ENCODE peak calls at places on chromosome 13, in seven cellular contexts. One of them, this sample, is unnamed.

GRCh38 chr13:20101467-20102316 is 59.2 kb downstream of the GJA3 start:
- DNase-seq in neuronal stem cell: no peak
- DNase-seq in uterus: no peak
- DNase-seq in AG04450: no peak
- DNase-seq in tibial nerve: no peak
- DNase-seq in breast epithelium: no peak
- DNase-seq in dorsolateral prefrontal cortex: no peak
- DNase-seq in this sample: no peak

GRCh38 chr13:113729329-113730019 is 29.6 kb upstream of the TMEM255B start:
- DNase-seq in neuronal stem cell: no peak
- DNase-seq in uterus: no peak
- DNase-seq in AG04450: no peak
- DNase-seq in tibial nerve: no peak
- DNase-seq in breast epithelium: no peak
- DNase-seq in dorsolateral prefrontal cortex: no peak
- DNase-seq in this sample: no peak

GRCh38 chr13:31441804-31442487 is 242.2 kb downstream of the B3GLCT start:
- DNase-seq in neuronal stem cell: no peak
- DNase-seq in uterus: peak; percentile 85
- DNase-seq in AG04450: no peak
- DNase-seq in tibial nerve: no peak
- DNase-seq in breast epithelium: no peak
- DNase-seq in dorsolateral prefrontal cortex: no peak
- DNase-seq in this sample: no peak

GRCh38 chr13:74683411-74683810 is 549.2 kb upstream of the KLF12 start:
- DNase-seq in neuronal stem cell: no peak
- DNase-seq in uterus: no peak
- DNase-seq in AG04450: no peak
- DNase-seq in tibial nerve: no peak
- DNase-seq in breast epithelium: no peak
- DNase-seq in dorsolateral prefrontal cortex: no peak
- DNase-seq in this sample: no peak

GRCh38 chr13:79741006-79741405 is 260.1 kb downstream of the NDFIP2 start:
- DNase-seq in neuronal stem cell: no peak
- DNase-seq in uterus: no peak
- DNase-seq in AG04450: peak; percentile 13
- DNase-seq in tibial nerve: no peak
- DNase-seq in breast epithelium: no peak
- DNase-seq in dorsolateral prefrontal cortex: no peak
- DNase-seq in this sample: no peak

GRCh38 chr13:107681611-107682010 is 533.7 kb downstream of the LIG4 start:
- DNase-seq in neuronal stem cell: no peak
- DNase-seq in uterus: no peak
- DNase-seq in AG04450: no peak
- DNase-seq in tibial nerve: no peak
- DNase-seq in breast epithelium: no peak
- DNase-seq in dorsolateral prefrontal cortex: no peak
- DNase-seq in this sample: no peak

GRCh38 chr13:73107970-73108369 is 49.2 kb downstream of the KLF5 start:
- DNase-seq in neuronal stem cell: no peak
- DNase-seq in uterus: no peak
- DNase-seq in AG04450: no peak
- DNase-seq in tibial nerve: no peak
- DNase-seq in breast epithelium: no peak
- DNase-seq in dorsolateral prefrontal cortex: no peak
- DNase-seq in this sample: no peak

GRCh38 chr13:51803018-51803417 is 945 bp downstream of the DHRS12 start:
- DNase-seq in neuronal stem cell: no peak
- DNase-seq in uterus: peak; percentile 50
- DNase-seq in AG04450: no peak
- DNase-seq in tibial nerve: no peak
- DNase-seq in breast epithelium: no peak
- DNase-seq in dorsolateral prefrontal cortex: peak; percentile 25
- DNase-seq in this sample: no peak

GRCh38 chr13:71867101-71867814 is at the start of gene DACH1:
- DNase-seq in neuronal stem cell: peak; percentile 75
- DNase-seq in uterus: peak; percentile 41
- DNase-seq in AG04450: no peak
- DNase-seq in tibial nerve: no peak
- DNase-seq in breast epithelium: no peak
- DNase-seq in dorsolateral prefrontal cortex: no peak
- DNase-seq in this sample: peak; percentile 68

GRCh38 chr13:112445411-112446271 is 69.5 kb downstream of the SPACA7 start:
- DNase-seq in neuronal stem cell: no peak
- DNase-seq in uterus: no peak
- DNase-seq in AG04450: no peak
- DNase-seq in tibial nerve: no peak
- DNase-seq in breast epithelium: peak; percentile 11
- DNase-seq in dorsolateral prefrontal cortex: no peak
- DNase-seq in this sample: no peak

GRCh38 chr13:106110241-106110855 is 425.1 kb downstream of the EFNB2 start:
- DNase-seq in neuronal stem cell: no peak
- DNase-seq in uterus: no peak
- DNase-seq in AG04450: no peak
- DNase-seq in tibial nerve: no peak
- DNase-seq in breast epithelium: no peak
- DNase-seq in dorsolateral prefrontal cortex: no peak
- DNase-seq in this sample: no peak

GRCh38 chr13:91045351-91046034 is 302.0 kb upstream of the MIR17HG start:
- DNase-seq in neuronal stem cell: peak; percentile 5
- DNase-seq in uterus: no peak
- DNase-seq in AG04450: no peak
- DNase-seq in tibial nerve: no peak
- DNase-seq in breast epithelium: no peak
- DNase-seq in dorsolateral prefrontal cortex: no peak
- DNase-seq in this sample: no peak

GRCh38 chr13:109744512-109745051 is 41.8 kb downstream of the IRS2 start:
- DNase-seq in neuronal stem cell: no peak
- DNase-seq in uterus: peak; percentile 80
- DNase-seq in AG04450: peak; percentile 81
- DNase-seq in tibial nerve: no peak
- DNase-seq in breast epithelium: no peak
- DNase-seq in dorsolateral prefrontal cortex: peak; percentile 29
- DNase-seq in this sample: no peak

GRCh38 chr13:104779311-104779710 is 1713.1 kb upstream of the SLC10A2 start:
- DNase-seq in neuronal stem cell: peak; percentile 4
- DNase-seq in uterus: no peak
- DNase-seq in AG04450: peak; percentile 36
- DNase-seq in tibial nerve: no peak
- DNase-seq in breast epithelium: no peak
- DNase-seq in dorsolateral prefrontal cortex: no peak
- DNase-seq in this sample: no peak

GRCh38 chr13:34469212-34469983 is 472.7 kb upstream of the NBEA start:
- DNase-seq in neuronal stem cell: no peak
- DNase-seq in uterus: no peak
- DNase-seq in AG04450: no peak
- DNase-seq in tibial nerve: no peak
- DNase-seq in breast epithelium: no peak
- DNase-seq in dorsolateral prefrontal cortex: no peak
- DNase-seq in this sample: no peak

GRCh38 chr13:79936368-79937136 is 404.4 kb downstream of the SPRY2 start:
- DNase-seq in neuronal stem cell: no peak
- DNase-seq in uterus: peak; percentile 17
- DNase-seq in AG04450: peak; percentile 97
- DNase-seq in tibial nerve: no peak
- DNase-seq in breast epithelium: peak; percentile 75
- DNase-seq in dorsolateral prefrontal cortex: peak; percentile 56
- DNase-seq in this sample: peak; percentile 70

GRCh38 chr13:112800057-112800456 is 110.2 kb downstream of the ATP11A start:
- DNase-seq in neuronal stem cell: no peak
- DNase-seq in uterus: no peak
- DNase-seq in AG04450: no peak
- DNase-seq in tibial nerve: no peak
- DNase-seq in breast epithelium: no peak
- DNase-seq in dorsolateral prefrontal cortex: no peak
- DNase-seq in this sample: no peak

GRCh38 chr13:58437436-58437835 is 805.9 kb downstream of the PCDH17 start:
- DNase-seq in neuronal stem cell: no peak
- DNase-seq in uterus: no peak
- DNase-seq in AG04450: no peak
- DNase-seq in tibial nerve: no peak
- DNase-seq in breast epithelium: no peak
- DNase-seq in dorsolateral prefrontal cortex: no peak
- DNase-seq in this sample: peak; percentile 4

GRCh38 chr13:75339635-75340374 is 142.2 kb downstream of the TBC1D4 start:
- DNase-seq in neuronal stem cell: no peak
- DNase-seq in uterus: no peak
- DNase-seq in AG04450: no peak
- DNase-seq in tibial nerve: no peak
- DNase-seq in breast epithelium: no peak
- DNase-seq in dorsolateral prefrontal cortex: no peak
- DNase-seq in this sample: no peak

GRCh38 chr13:20506676-20507075 is 19.0 kb downstream of the CRYL1 start:
- DNase-seq in neuronal stem cell: no peak
- DNase-seq in uterus: no peak
- DNase-seq in AG04450: no peak
- DNase-seq in tibial nerve: no peak
- DNase-seq in breast epithelium: no peak
- DNase-seq in dorsolateral prefrontal cortex: no peak
- DNase-seq in this sample: no peak

GRCh38 chr13:34153428-34154180 is 335.7 kb downstream of the RFC3 start:
- DNase-seq in neuronal stem cell: no peak
- DNase-seq in uterus: no peak
- DNase-seq in AG04450: no peak
- DNase-seq in tibial nerve: no peak
- DNase-seq in breast epithelium: no peak
- DNase-seq in dorsolateral prefrontal cortex: no peak
- DNase-seq in this sample: no peak

GRCh38 chr13:110869805-110870706 is 44.8 kb downstream of the ANKRD10 start:
- DNase-seq in neuronal stem cell: no peak
- DNase-seq in uterus: peak; percentile 98
- DNase-seq in AG04450: peak; percentile 99
- DNase-seq in tibial nerve: peak; percentile 72
- DNase-seq in breast epithelium: peak; percentile 90
- DNase-seq in dorsolateral prefrontal cortex: peak; percentile 17
- DNase-seq in this sample: no peak

GRCh38 chr13:63112799-63113395 is 1697.2 kb upstream of the PCDH20 start:
- DNase-seq in neuronal stem cell: no peak
- DNase-seq in uterus: no peak
- DNase-seq in AG04450: no peak
- DNase-seq in tibial nerve: no peak
- DNase-seq in breast epithelium: no peak
- DNase-seq in dorsolateral prefrontal cortex: no peak
- DNase-seq in this sample: no peak

DNA sequence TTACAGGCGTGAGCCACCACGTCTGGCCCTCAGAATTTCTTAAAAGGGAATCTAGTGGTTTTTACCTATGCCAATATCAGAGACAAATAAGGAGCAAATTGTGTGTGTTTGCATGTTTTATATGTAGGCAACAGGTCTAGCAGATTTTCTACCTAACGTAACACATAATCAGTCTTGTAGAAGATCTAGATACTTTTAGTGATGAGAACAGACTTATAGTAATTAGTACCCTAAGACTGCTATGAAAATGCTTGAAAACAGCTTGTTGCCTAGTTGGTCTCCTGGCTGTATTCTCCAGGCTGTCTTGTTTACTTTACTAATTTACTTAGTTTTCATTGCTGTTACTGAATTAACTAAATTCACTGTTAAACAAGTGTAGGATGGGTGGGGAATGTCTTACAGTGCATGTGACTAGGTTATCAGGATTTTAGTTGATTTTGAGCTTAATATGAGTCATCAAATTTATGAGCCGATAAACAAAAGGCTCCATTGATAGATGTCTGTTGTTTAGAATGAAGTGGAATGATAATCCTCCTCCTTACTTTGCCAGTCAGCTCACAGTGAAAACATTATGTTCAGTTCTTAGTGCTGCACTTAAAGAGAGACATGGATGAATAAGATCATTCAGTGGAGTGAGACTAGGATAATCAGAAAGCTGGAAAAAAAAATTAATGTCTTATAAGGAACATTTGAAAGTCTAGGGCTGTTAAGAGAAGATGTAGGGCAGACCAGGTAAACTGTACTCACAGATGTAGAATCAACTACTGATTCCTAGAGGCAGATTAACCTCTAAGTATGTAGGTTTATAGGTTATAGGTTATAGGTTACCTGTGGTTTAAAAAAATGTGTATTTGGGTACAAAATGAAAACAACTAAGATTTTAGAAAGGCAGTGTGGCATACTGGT is 22.4 kb downstream of the GTF2F2 start:
- DNase-seq in neuronal stem cell: no peak
- DNase-seq in uterus: no peak
- DNase-seq in AG04450: no peak
- DNase-seq in tibial nerve: no peak
- DNase-seq in breast epithelium: no peak
- DNase-seq in dorsolateral prefrontal cortex: no peak
- DNase-seq in this sample: no peak
- H3K27ac ChIP-seq in neuronal stem cell: no peak overlapping the region
- H3K27ac ChIP-seq in uterus: no peak overlapping the region
- H3K27ac ChIP-seq in AG04450: no peak overlapping the region
- H3K27ac ChIP-seq in tibial nerve: peak overlapping the region; percentile 75
- H3K27ac ChIP-seq in breast epithelium: peak overlapping the region; percentile 27
- H3K27ac ChIP-seq in dorsolateral prefrontal cortex: peak overlapping the region; percentile 54
- H3K27ac ChIP-seq in this sample: peak overlapping the region; percentile 81

GRCh38 chr13:41013834-41014233 is 5.3 kb downstream of the ELF1 start:
- DNase-seq in neuronal stem cell: no peak
- DNase-seq in uterus: no peak
- DNase-seq in AG04450: no peak
- DNase-seq in tibial nerve: no peak
- DNase-seq in breast epithelium: no peak
- DNase-seq in dorsolateral prefrontal cortex: no peak
- DNase-seq in this sample: no peak
- H3K27ac ChIP-seq in neuronal stem cell: no peak overlapping the region
- H3K27ac ChIP-seq in uterus: no peak overlapping the region
- H3K27ac ChIP-seq in AG04450: no peak overlapping the region
- H3K27ac ChIP-seq in tibial nerve: no peak overlapping the region
- H3K27ac ChIP-seq in breast epithelium: no peak overlapping the region
- H3K27ac ChIP-seq in dorsolateral prefrontal cortex: no peak overlapping the region
- H3K27ac ChIP-seq in this sample: no peak overlapping the region

GRCh38 chr13:102825400-102825799 is 20.4 kb upstream of the ERCC5 start:
- DNase-seq in neuronal stem cell: no peak
- DNase-seq in uterus: no peak
- DNase-seq in AG04450: no peak
- DNase-seq in tibial nerve: no peak
- DNase-seq in breast epithelium: no peak
- DNase-seq in dorsolateral prefrontal cortex: no peak
- DNase-seq in this sample: no peak
- H3K27ac ChIP-seq in neuronal stem cell: no peak overlapping the region
- H3K27ac ChIP-seq in uterus: no peak overlapping the region
- H3K27ac ChIP-seq in AG04450: peak overlapping the region; percentile 93
- H3K27ac ChIP-seq in tibial nerve: no peak overlapping the region
- H3K27ac ChIP-seq in breast epithelium: no peak overlapping the region
- H3K27ac ChIP-seq in dorsolateral prefrontal cortex: no peak overlapping the region
- H3K27ac ChIP-seq in this sample: peak overlapping the region; percentile 12

DNA sequence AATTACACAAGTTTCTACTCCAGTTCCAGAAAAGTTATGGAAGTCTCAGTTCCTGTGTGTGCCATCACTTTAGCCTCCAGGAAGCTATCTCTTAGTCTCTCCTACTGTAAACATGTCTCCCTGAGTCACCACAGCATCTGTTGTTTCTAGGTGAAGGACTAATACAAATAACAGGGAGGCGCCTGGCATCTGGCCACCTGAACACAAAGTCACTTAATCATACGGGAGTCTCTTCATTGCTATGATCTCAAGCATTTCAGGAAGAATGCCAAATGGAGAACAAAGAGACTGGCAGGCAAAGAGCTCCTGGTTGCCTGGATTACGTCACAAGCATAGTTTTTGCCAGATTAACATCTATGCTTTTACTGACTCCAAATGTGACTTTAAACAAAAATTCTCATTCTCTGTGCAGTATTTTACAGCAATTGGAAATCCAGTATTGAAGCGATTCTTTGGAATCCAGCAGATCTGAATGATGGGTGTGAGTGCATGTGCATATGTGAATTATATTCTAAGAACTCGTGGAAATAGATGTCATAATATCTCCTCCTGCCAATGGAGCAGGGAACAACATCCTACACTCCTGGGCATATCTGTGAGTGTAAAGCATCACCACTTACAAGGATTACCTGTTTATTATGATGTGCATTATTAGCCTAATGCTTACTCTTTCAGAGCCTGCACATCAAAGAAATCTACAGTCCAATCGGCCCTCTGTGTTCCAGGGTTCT is 572.8 kb downstream of the PCDH9 start:
- DNase-seq in neuronal stem cell: no peak
- DNase-seq in uterus: peak; percentile 37
- DNase-seq in AG04450: peak; percentile 91
- DNase-seq in tibial nerve: no peak
- DNase-seq in breast epithelium: peak; percentile 80
- DNase-seq in dorsolateral prefrontal cortex: peak; percentile 58
- DNase-seq in this sample: no peak
- H3K27ac ChIP-seq in neuronal stem cell: peak overlapping the region; percentile 9
- H3K27ac ChIP-seq in uterus: no peak overlapping the region
- H3K27ac ChIP-seq in AG04450: peak overlapping the region; percentile 52
- H3K27ac ChIP-seq in tibial nerve: no peak overlapping the region
- H3K27ac ChIP-seq in breast epithelium: peak overlapping the region; percentile 48
- H3K27ac ChIP-seq in dorsolateral prefrontal cortex: peak overlapping the region; percentile 60
- H3K27ac ChIP-seq in this sample: no peak overlapping the region